ENCODE peak calls at places on chromosomes 7 and 10, in five cellular contexts. P is stimulated activated CD4-positive, alpha-beta T cell treated with anti-CD3 and anti-CD28 coated beads, Interleukin-4, amount 100 ng/mL, for 48 hours; X is stimulated activated effector memory CD8-positive, alpha-beta T cell treated with anti-CD3 and anti-CD28 coated beads, Interleukin-12 subunit alpha, Interleukin-12 subunit beta, amount 100 ng/mL, for 72 hours; U is OCI-LY7; Z is upper lobe of right lung. C is an unnamed sample.

GRCh38 chr7:55438085-55438764 is 73.1 kb downstream of the LANCL2 start:
- DNase-seq in U (no peak), X (no peak), P (no peak), Z (peak), C (no peak)

GRCh38 chr10:23053036-23053435 is 42.3 kb upstream of the MSRB2 start:
- DNase-seq in U (no peak), X (no peak), P (no peak), Z (no peak), C (no peak)

GRCh38 chr10:88385601-88386203 is 197.4 kb downstream of the RNLS start:
- DNase-seq in P (peak), X (no peak), U (peak), Z (peak), C (peak)

GRCh38 chr10:126199221-126199998 is 188.9 kb downstream of the ADAM12 start:
- DNase-seq in P (no peak), Z (no peak), X (no peak), U (no peak), C (no peak)

GRCh38 chr7:17474724-17475344 is 176.4 kb downstream of the AHR start:
- DNase-seq in P (no peak), X (no peak), Z (no peak), U (no peak), C (no peak)

GRCh38 chr10:14889318-14889717 is 10.7 kb downstream of the SUV39H2 start:
- DNase-seq in U (no peak), X (no peak), P (no peak), Z (no peak), C (no peak)

GRCh38 chr10:87656431-87657072 is 3.1 kb upstream of the PAPSS2 start:
- DNase-seq in X (peak), Z (no peak), U (peak), P (no peak), C (no peak)

GRCh38 chr10:68171539-68172080 is 60.3 kb downstream of the ATOH7 start:
- DNase-seq in P (no peak), Z (no peak), U (no peak), X (no peak), C (no peak)

GRCh38 chr10:27525819-27526218 is 21.7 kb downstream of the RAB18 start:
- DNase-seq in X (no peak), U (no peak), P (no peak), Z (no peak), C (no peak)

GRCh38 chr10:115118346-115118745 is 25.2 kb downstream of the ATRNL1 start:
- DNase-seq in P (no peak), U (no peak), X (no peak), Z (no peak), C (no peak)

GRCh38 chr10:28111712-28112111 is 112.8 kb upstream of the ODAD2 start:
- DNase-seq in P (no peak), X (no peak), Z (no peak), U (no peak), C (no peak)

GRCh38 chr7:25930492-25931048 is 221.4 kb upstream of the NFE2L3 start:
- DNase-seq in U (no peak), X (no peak), Z (no peak), P (no peak), C (no peak)

GRCh38 chr7:45924283-45924682 is 3.2 kb upstream of the IGFBP3 start:
- DNase-seq in P (no peak), X (no peak), Z (no peak), U (no peak), C (peak)

GRCh38 chr10:112409755-112410154 is 35.8 kb downstream of the ACSL5 start:
- DNase-seq in Z (no peak), X (no peak), P (no peak), U (no peak), C (no peak)

GRCh38 chr10:77643795-77644468 is 6.3 kb upstream of the KCNMA1 start:
- DNase-seq in Z (no peak), P (peak), U (peak), X (no peak), C (no peak)

GRCh38 chr10:129531969-129532660 is 65.1 kb downstream of the MGMT start:
- DNase-seq in U (no peak), Z (no peak), P (no peak), X (no peak), C (no peak)

GRCh38 chr10:119495061-119495505 is 47.4 kb downstream of the RGS10 start:
- DNase-seq in U (no peak), X (no peak), P (no peak), Z (no peak), C (no peak)

GRCh38 chr10:70967591-70968588 is 79.5 kb upstream of the PCBD1 start:
- DNase-seq in Z (no peak), P (no peak), U (no peak), X (no peak), C (no peak)

GRCh38 chr10:25575343-25575742 is 358.7 kb upstream of the MYO3A start:
- DNase-seq in U (no peak), Z (no peak), X (no peak), P (no peak), C (no peak)

GRCh38 chr7:20146461-20146860 is 70.7 kb downstream of the MACC1 start:
- DNase-seq in X (no peak), P (no peak), Z (no peak), U (no peak), C (no peak)

GRCh38 chr10:48239618-48240017 is 34.9 kb downstream of the FRMPD2 start:
- DNase-seq in Z (no peak), U (no peak), P (no peak), X (no peak), C (no peak)

GRCh38 chr10:11162828-11163599 is 145.3 kb downstream of the CELF2 start:
- DNase-seq in P (no peak), Z (peak), U (peak), X (no peak), C (no peak)

GRCh38 chr7:20299647-20300312 is 30.9 kb upstream of the ITGB8 start:
- DNase-seq in U (no peak), X (no peak), P (no peak), Z (no peak), C (no peak)

GRCh38 chr10:93061594-93062498 is 1.2 kb downstream of the CYP26C1 start:
- DNase-seq in P (no peak), Z (no peak), X (no peak), U (no peak), C (no peak)

GRCh38 chr7:47460251-47460989 is 121.5 kb downstream of the TNS3 start:
- DNase-seq in U (no peak), Z (peak), X (no peak), P (no peak), C (no peak)

GRCh38 chr7:138838166-138838565 is 40.2 kb upstream of the ATP6V0A4 start:
- DNase-seq in P (no peak), Z (no peak), X (no peak), U (no peak), C (no peak)

GRCh38 chr10:126928252-126928651 is 23.0 kb downstream of the DOCK1 start:
- DNase-seq in U (no peak), X (no peak), P (no peak), Z (no peak), C (no peak)

GRCh38 chr10:36533316-36533715 is 592.1 kb upstream of the ANKRD30A start:
- DNase-seq in U (no peak), P (no peak), Z (no peak), X (no peak), C (no peak)

GRCh38 chr10:114649217-114649906 is 8.7 kb downstream of the ABLIM1 start:
- DNase-seq in X (no peak), P (no peak), U (no peak), Z (no peak), C (no peak)

GRCh38 chr7:65475734-65476319 is 102.2 kb downstream of the ZNF92 start:
- DNase-seq in U (peak), Z (no peak), X (no peak), P (no peak), C (no peak)

GRCh38 chr10:119344381-119344780 is 137.0 kb downstream of the GRK5 start:
- DNase-seq in U (no peak), Z (peak), P (no peak), X (no peak), C (no peak)

GRCh38 chr7:28533267-28533666 is 120.9 kb downstream of the CREB5 start:
- DNase-seq in P (no peak), X (no peak), U (no peak), Z (no peak), C (no peak)

GRCh38 chr7:5780801-5781496 is 514 bp downstream of the RNF216 start:
- DNase-seq in P (peak), Z (peak), U (peak), X (peak), C (peak)

GRCh38 chr10:3729397-3729796 is 55.6 kb downstream of the KLF6 start:
- DNase-seq in P (no peak), Z (no peak), U (no peak), X (no peak), C (no peak)

GRCh38 chr7:21981524-21981923 is 35.8 kb upstream of the CDCA7L start:
- DNase-seq in U (no peak), Z (no peak), X (no peak), P (no peak), C (no peak)

GRCh38 chr7:43647772-43648643 is 65.1 kb downstream of the STK17A start:
- DNase-seq in X (no peak), P (peak), Z (peak), U (peak), C (peak)

GRCh38 chr10:124600051-124600880 is 138.6 kb downstream of the LHPP start:
- DNase-seq in Z (no peak), P (no peak), X (no peak), U (no peak), C (no peak)

GRCh38 chr7:136174477-136174876 is 197.3 kb upstream of the MTPN start:
- DNase-seq in X (no peak), Z (no peak), P (no peak), U (peak), C (no peak)

C was measured in aorta.